ENCODE peak calls at places on chromosomes 11 and 22, in ten cellular contexts. N, D, S, Z, T, W, R, Q, G and H are unnamed samples.

GRCh38 chr11:88398372-88399140 is 61.0 kb upstream of the CTSC start:
- DNase-seq in W (no peak), T (no peak), S (peak; percentile 46), Q (peak; percentile 69), G (no peak), Z (no peak), R (no peak), D (no peak), N (no peak), H (no peak)

GRCh38 chr22:40499187-40499753 is 128.9 kb downstream of the SGSM3 start:
- DNase-seq in Q (peak; percentile 99), T (peak; percentile 37), N (peak; percentile 47), W (no peak), Z (no peak), S (peak; percentile 98), G (no peak), D (no peak), R (no peak), H (peak; percentile 60)

GRCh38 chr22:22866381-22867111 is 21.1 kb upstream of the IGLL5 start:
- DNase-seq in R (no peak), Z (no peak), D (no peak), Q (no peak), N (no peak), W (no peak), S (peak; percentile 18), T (no peak), G (no peak), H (no peak)

GRCh38 chr11:29159552-29160465 is 857.0 kb downstream of the KCNA4 start:
- DNase-seq in G (no peak), Z (peak; percentile 31), W (peak; percentile 11), D (no peak), Q (peak; percentile 90), N (peak; percentile 98), R (no peak), S (peak; percentile 64), T (peak; percentile 34), H (peak; percentile 16)

GRCh38 chr11:27362032-27362431 is 983 bp downstream of the CCDC34 start:
- DNase-seq in T (no peak), G (no peak), R (no peak), S (no peak), D (no peak), Q (no peak), Z (no peak), N (no peak), W (no peak), H (no peak)

GRCh38 chr11:130871616-130872015 is 44.7 kb downstream of the SNX19 start:
- DNase-seq in D (no peak), S (no peak), Q (no peak), T (no peak), R (no peak), W (no peak), N (no peak), Z (no peak), G (no peak), H (no peak)

GRCh38 chr11:66346476-66347424 is 679 bp downstream of the B4GAT1 start:
- DNase-seq in R (no peak), N (no peak), S (no peak), Z (no peak), Q (no peak), D (peak; percentile 61), T (peak; percentile 41), W (no peak), G (no peak), H (peak; percentile 53)

GRCh38 chr11:122179966-122180365 is 64.0 kb upstream of the BLID start:
- DNase-seq in S (no peak), Z (no peak), T (no peak), G (no peak), Q (no peak), N (no peak), W (no peak), D (no peak), R (no peak), H (no peak)

GRCh38 chr11:105489431-105489830 is 120.4 kb upstream of the GRIA4 start:
- DNase-seq in W (no peak), D (no peak), Z (no peak), T (no peak), N (peak; percentile 18), G (no peak), Q (peak; percentile 22), S (peak; percentile 50), R (no peak), H (no peak)

GRCh38 chr22:45505991-45506743 is 3.5 kb downstream of the FBLN1 start:
- DNase-seq in R (no peak), N (no peak), W (no peak), D (no peak), Q (no peak), Z (no peak), T (no peak), G (no peak), S (no peak), H (no peak)

GRCh38 chr11:17277024-17277584 is 565 bp downstream of the NUCB2 start:
- DNase-seq in W (peak; percentile 16), Z (no peak), Q (peak; percentile 63), T (no peak), R (no peak), N (peak; percentile 17), G (no peak), S (peak; percentile 57), D (no peak), H (no peak)

GRCh38 chr11:63915961-63916836 is 765 bp downstream of the RCOR2 start:
- DNase-seq in G (peak; percentile 56), N (peak; percentile 79), R (no peak), S (peak; percentile 41), W (no peak), Q (no peak), D (peak; percentile 77), T (peak; percentile 37), Z (no peak), H (peak; percentile 70)

GRCh38 chr22:42683599-42684283 is 34.5 kb upstream of the CYB5R3 start:
- DNase-seq in W (no peak), G (peak; percentile 74), Q (no peak), N (no peak), T (no peak), R (no peak), S (peak; percentile 57), D (peak; percentile 86), Z (no peak), H (peak; percentile 64)

GRCh38 chr22:41870786-41871185 is 37.9 kb downstream of the SREBF2 start:
- DNase-seq in N (no peak), W (no peak), R (no peak), G (no peak), Z (no peak), S (no peak), D (no peak), Q (no peak), T (no peak), H (no peak)

GRCh38 chr11:102485095-102485722 is 32.6 kb upstream of the TMEM123 start:
- DNase-seq in N (no peak), Z (no peak), W (no peak), D (no peak), G (no peak), T (no peak), S (peak; percentile 64), R (no peak), Q (peak; percentile 41), H (no peak)

GRCh38 chr11:112958670-112959069 is 2.5 kb upstream of the NCAM1 start:
- DNase-seq in G (no peak), N (no peak), D (no peak), Q (no peak), S (peak; percentile 30), W (no peak), R (no peak), T (no peak), Z (no peak), H (no peak)

GRCh38 chr11:3879216-3879966 is 23.9 kb downstream of the STIM1 start:
- DNase-seq in D (no peak), T (no peak), Q (no peak), G (no peak), Z (no peak), W (no peak), N (no peak), R (no peak), S (no peak), H (no peak)
- H3K4me1 ChIP-seq in D (peaks cover 54% of the 10 kb centered on the region), T (peaks cover 75% of the 10 kb centered on the region), Q (peaks cover 7% of the 10 kb centered on the region), G (peaks cover 32% of the 10 kb centered on the region), Z (peaks cover 13% of the 10 kb centered on the region), W (no peaks in the 10 kb centered on the region), N (peaks cover 9% of the 10 kb centered on the region), R (peaks cover 14% of the 10 kb centered on the region), S (no peaks in the 10 kb centered on the region), H (peaks cover 9% of the 10 kb centered on the region)

GRCh38 chr11:108524422-108524821 is 26.2 kb upstream of the POGLUT3 start:
- DNase-seq in G (no peak), S (no peak), T (no peak), R (no peak), D (no peak), W (peak; percentile 71), N (no peak), Z (no peak), Q (no peak), H (no peak)
- TF ChIP-seq CTCF in G (no peak), S (no peak), T (no peak), R (no peak), D (no peak), W (no peak), N (no peak), Z (no peak), Q (no peak), H (no peak)

DNA sequence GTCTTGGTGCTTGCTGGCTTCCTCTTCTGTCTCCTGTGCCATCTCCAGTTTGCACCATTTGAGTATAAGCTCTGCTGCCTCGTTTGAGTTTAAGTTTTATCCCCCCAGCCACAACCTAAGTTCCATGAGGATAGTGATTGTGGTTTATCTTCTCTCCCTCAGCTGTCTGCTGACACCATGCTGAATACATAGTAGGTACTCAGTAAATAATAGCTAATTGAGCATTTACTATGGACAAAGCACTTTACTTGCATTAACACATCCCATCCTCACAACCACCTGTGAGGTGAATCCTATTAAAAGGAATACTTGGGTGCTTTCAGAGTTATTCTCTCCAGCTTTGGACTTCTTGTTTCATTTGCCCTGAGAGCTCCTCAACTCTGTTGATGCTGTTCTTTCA is 26.9 kb downstream of the ZBTB16 start:
- DNase-seq in Z (no peak), Q (no peak), D (no peak), G (no peak), R (no peak), T (no peak), N (no peak), S (no peak), W (no peak), H (no peak)
- H3K4me1 ChIP-seq in Z (peaks cover 59% of the 10 kb centered on the region), Q (no peaks in the 10 kb centered on the region), D (peaks cover 100% of the 10 kb centered on the region), G (peaks cover 99% of the 10 kb centered on the region), R (peaks cover 64% of the 10 kb centered on the region), T (peaks cover 100% of the 10 kb centered on the region), N (peaks cover 10% of the 10 kb centered on the region), S (no peaks in the 10 kb centered on the region), W (peaks cover 58% of the 10 kb centered on the region), H (peaks cover 19% of the 10 kb centered on the region)

DNA sequence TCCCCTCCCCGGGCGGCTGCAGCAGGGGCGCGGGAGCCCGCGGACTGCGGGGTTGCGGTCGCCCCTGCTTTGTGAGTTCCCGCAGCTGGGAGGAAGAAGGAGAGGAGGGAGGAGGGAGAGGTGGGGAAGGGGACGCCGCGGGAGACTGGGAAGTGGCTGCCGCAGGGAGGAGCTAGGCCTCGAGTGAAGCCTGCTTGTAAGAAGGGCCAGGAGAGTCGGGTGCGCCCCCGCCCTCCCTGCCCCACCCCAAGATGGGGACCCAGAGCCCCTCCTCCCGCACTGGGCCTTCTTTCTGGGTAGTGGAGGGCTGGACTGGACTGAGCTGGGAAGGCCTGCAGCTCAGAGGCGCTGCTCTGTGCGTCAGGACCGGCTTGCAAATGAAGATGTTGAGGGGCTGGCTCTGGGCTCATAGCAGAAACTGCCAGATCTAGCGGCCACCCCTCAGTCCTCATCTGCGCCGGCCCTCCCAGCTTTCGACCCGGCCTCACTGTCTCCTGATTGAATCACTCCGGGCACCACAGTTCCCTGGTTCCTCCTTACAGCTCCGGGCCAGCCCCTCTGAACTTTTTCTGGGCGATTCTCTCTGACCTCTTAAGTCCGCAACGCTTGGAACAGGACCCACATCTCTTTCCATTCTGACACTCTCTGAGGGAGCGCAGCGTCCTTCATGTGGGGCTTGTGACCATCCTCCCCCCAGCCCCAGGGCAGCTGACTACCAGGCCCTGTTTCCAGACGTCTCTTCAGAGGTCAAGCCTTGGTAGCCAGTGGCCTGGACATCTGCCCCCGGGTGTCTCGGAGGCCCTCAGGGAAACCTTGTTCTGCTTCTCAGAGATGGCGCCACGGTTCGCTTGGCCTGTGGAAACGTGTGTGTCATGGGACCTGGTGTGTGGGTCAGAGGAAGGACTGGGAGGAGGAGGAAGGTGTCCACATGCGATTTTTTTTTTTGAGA is 21.9 kb downstream of the SERPINH1 start:
- DNase-seq in W (peak; percentile 39), S (peak; percentile 78), G (peak; percentile 78), T (peak; percentile 39), R (peak; percentile 47), Q (peak; percentile 61), N (peak; percentile 84), Z (peak; percentile 68), D (peak; percentile 85), H (peak; percentile 83)
- TF ChIP-seq CTCF in W (no peak), S (no peak), G (no peak), T (no peak), R (no peak), Q (no peak), N (no peak), Z (no peak), D (no peak), H (no peak)